ENCODE peak calls at places on chromosomes 7 and 10, in five cellular contexts. S, B, A, D and W are unnamed samples.

GRCh38 chr7:134069187-134069586 is 58.0 kb upstream of the LRGUK start:
- DNase-seq in B (no peak), S (no peak), A (no peak), D (no peak), W (no peak)

GRCh38 chr10:72353963-72354355 is 760 bp downstream of the DNAJB12 start:
- DNase-seq in S (no peak), D (no peak), B (no peak), A (no peak), W (no peak)

GRCh38 chr10:92894081-92894480 is 45.8 kb downstream of the EXOC6 start:
- DNase-seq in D (no peak), B (no peak), A (no peak), S (no peak), W (no peak)

GRCh38 chr10:75662715-75663114 is 231.3 kb downstream of the LRMDA start:
- DNase-seq in A (peak; percentile 9), B (no peak), D (no peak), S (no peak), W (no peak)

GRCh38 chr7:69257592-69257991 is 340.7 kb upstream of the AUTS2 start:
- DNase-seq in A (no peak), D (no peak), S (no peak), B (no peak), W (no peak)

GRCh38 chr10:91319336-91319735 is 90.8 kb upstream of the HECTD2 start:
- DNase-seq in B (no peak), S (no peak), A (no peak), D (no peak), W (no peak)

GRCh38 chr10:133336131-133337078 is at the start of gene CALY:
- DNase-seq in A (peak; percentile 80), B (peak; percentile 84), D (peak; percentile 76), S (peak; percentile 91), W (peak; percentile 94)

GRCh38 chr7:128108641-128109423 is 77.6 kb upstream of the LRRC4 start:
- DNase-seq in D (no peak), B (no peak), A (peak; percentile 62), S (no peak), W (peak; percentile 57)

GRCh38 chr10:91050371-91051034 is 129.6 kb upstream of the ANKRD1 start:
- DNase-seq in A (no peak), B (no peak), S (no peak), D (no peak), W (no peak)

GRCh38 chr10:127576751-127577161 is 27.6 kb downstream of the NPS start:
- DNase-seq in D (no peak), A (peak; percentile 44), S (no peak), B (no peak), W (no peak)